ENCODE peak calls at places on chromosomes 5 and 9, in six cellular contexts. One of them, this sample, is unnamed. For H3K27me3, the result is how much of the 10 kb centered on the place peaks cover.

GRCh38 chr5:33524476-33524875 is 83.7 kb downstream of the TARS1 start:
- DNase-seq in Caco-2: no peak
- DNase-seq in mammary epithelial cell: peak
- DNase-seq in lower lobe of right lung: no peak
- DNase-seq in CD8-positive, alpha-beta memory T cell: no peak
- DNase-seq in IMR-90: peak
- DNase-seq in this sample: no peak

GRCh38 chr9:27460225-27461023 is 63.7 kb upstream of the IFNK start:
- DNase-seq in Caco-2: no peak
- DNase-seq in mammary epithelial cell: peak
- DNase-seq in lower lobe of right lung: no peak
- DNase-seq in CD8-positive, alpha-beta memory T cell: no peak
- DNase-seq in IMR-90: no peak
- DNase-seq in this sample: peak

GRCh38 chr5:79464695-79465332 is 49.1 kb downstream of the HOMER1 start:
- DNase-seq in Caco-2: peak
- DNase-seq in mammary epithelial cell: peak
- DNase-seq in lower lobe of right lung: no peak
- DNase-seq in CD8-positive, alpha-beta memory T cell: peak
- DNase-seq in IMR-90: peak
- DNase-seq in this sample: no peak

GRCh38 chr5:103019804-103020203 is 100.1 kb downstream of the GIN1 start:
- DNase-seq in Caco-2: no peak
- DNase-seq in mammary epithelial cell: no peak
- DNase-seq in lower lobe of right lung: no peak
- DNase-seq in CD8-positive, alpha-beta memory T cell: no peak
- DNase-seq in IMR-90: no peak
- DNase-seq in this sample: no peak

GRCh38 chr9:95770653-95771131 is 104.8 kb upstream of the ERCC6L2 start:
- DNase-seq in Caco-2: peak
- DNase-seq in mammary epithelial cell: no peak
- DNase-seq in lower lobe of right lung: no peak
- DNase-seq in CD8-positive, alpha-beta memory T cell: no peak
- DNase-seq in IMR-90: no peak
- DNase-seq in this sample: no peak

GRCh38 chr9:35000535-35001284 is 11.2 kb downstream of the DNAJB5 start:
- DNase-seq in Caco-2: no peak
- DNase-seq in mammary epithelial cell: peak
- DNase-seq in lower lobe of right lung: no peak
- DNase-seq in CD8-positive, alpha-beta memory T cell: no peak
- DNase-seq in IMR-90: peak
- DNase-seq in this sample: no peak

GRCh38 chr5:135033866-135034185 is 202 bp downstream of the PITX1 start:
- DNase-seq in Caco-2: no peak
- DNase-seq in mammary epithelial cell: no peak
- DNase-seq in lower lobe of right lung: no peak
- DNase-seq in CD8-positive, alpha-beta memory T cell: no peak
- DNase-seq in IMR-90: no peak
- DNase-seq in this sample: no peak

GRCh38 chr5:78734094-78734845 is 85.7 kb upstream of the LHFPL2 start:
- DNase-seq in Caco-2: no peak
- DNase-seq in mammary epithelial cell: no peak
- DNase-seq in lower lobe of right lung: no peak
- DNase-seq in CD8-positive, alpha-beta memory T cell: no peak
- DNase-seq in IMR-90: no peak
- DNase-seq in this sample: no peak

GRCh38 chr5:109170629-109171350 is 239.0 kb downstream of the PJA2 start:
- DNase-seq in Caco-2: no peak
- DNase-seq in mammary epithelial cell: no peak
- DNase-seq in lower lobe of right lung: no peak
- DNase-seq in CD8-positive, alpha-beta memory T cell: no peak
- DNase-seq in IMR-90: no peak
- DNase-seq in this sample: no peak

GRCh38 chr9:77588319-77588937 is 59.7 kb downstream of the GNA14 start:
- DNase-seq in Caco-2: no peak
- DNase-seq in mammary epithelial cell: peak
- DNase-seq in lower lobe of right lung: no peak
- DNase-seq in CD8-positive, alpha-beta memory T cell: no peak
- DNase-seq in IMR-90: peak
- DNase-seq in this sample: no peak

GRCh38 chr9:123455187-123455586 is 99.2 kb downstream of the CRB2 start:
- DNase-seq in Caco-2: no peak
- DNase-seq in mammary epithelial cell: no peak
- DNase-seq in lower lobe of right lung: no peak
- DNase-seq in CD8-positive, alpha-beta memory T cell: no peak
- DNase-seq in IMR-90: no peak
- DNase-seq in this sample: no peak

GRCh38 chr5:180399931-180400330 is 46.8 kb upstream of the GFPT2 start:
- DNase-seq in Caco-2: no peak
- DNase-seq in mammary epithelial cell: no peak
- DNase-seq in lower lobe of right lung: no peak
- DNase-seq in CD8-positive, alpha-beta memory T cell: no peak
- DNase-seq in IMR-90: no peak
- DNase-seq in this sample: no peak

GRCh38 chr5:171667341-171668096 is 118.1 kb upstream of the SMIM23 start:
- DNase-seq in Caco-2: no peak
- DNase-seq in mammary epithelial cell: peak
- DNase-seq in lower lobe of right lung: peak
- DNase-seq in CD8-positive, alpha-beta memory T cell: no peak
- DNase-seq in IMR-90: peak
- DNase-seq in this sample: no peak

GRCh38 chr5:5422819-5423515 is 490 bp downstream of the ICE1 start:
- DNase-seq in Caco-2: peak
- DNase-seq in mammary epithelial cell: peak
- DNase-seq in lower lobe of right lung: no peak
- DNase-seq in CD8-positive, alpha-beta memory T cell: no peak
- DNase-seq in IMR-90: no peak
- DNase-seq in this sample: no peak

GRCh38 chr5:168162464-168162863 is 129.0 kb upstream of the WWC1 start:
- DNase-seq in Caco-2: no peak
- DNase-seq in mammary epithelial cell: no peak
- DNase-seq in lower lobe of right lung: no peak
- DNase-seq in CD8-positive, alpha-beta memory T cell: no peak
- DNase-seq in IMR-90: no peak
- DNase-seq in this sample: no peak

GRCh38 chr9:27851858-27852257 is 278.6 kb upstream of the C9orf72 start:
- DNase-seq in Caco-2: no peak
- DNase-seq in mammary epithelial cell: no peak
- DNase-seq in lower lobe of right lung: no peak
- DNase-seq in CD8-positive, alpha-beta memory T cell: no peak
- DNase-seq in IMR-90: no peak
- DNase-seq in this sample: no peak

GRCh38 chr5:169408735-169409134 is 107.8 kb upstream of the SLIT3 start:
- DNase-seq in Caco-2: no peak
- DNase-seq in mammary epithelial cell: no peak
- DNase-seq in lower lobe of right lung: no peak
- DNase-seq in CD8-positive, alpha-beta memory T cell: no peak
- DNase-seq in IMR-90: no peak
- DNase-seq in this sample: no peak

GRCh38 chr9:37034938-37035471 is 937 bp upstream of the PAX5 start:
- DNase-seq in Caco-2: no peak
- DNase-seq in mammary epithelial cell: no peak
- DNase-seq in lower lobe of right lung: no peak
- DNase-seq in CD8-positive, alpha-beta memory T cell: no peak
- DNase-seq in IMR-90: no peak
- DNase-seq in this sample: peak

GRCh38 chr5:171826132-171826531 is 40.5 kb downstream of the SMIM23 start:
- DNase-seq in Caco-2: no peak
- DNase-seq in mammary epithelial cell: no peak
- DNase-seq in lower lobe of right lung: no peak
- DNase-seq in CD8-positive, alpha-beta memory T cell: no peak
- DNase-seq in IMR-90: peak
- DNase-seq in this sample: no peak

GRCh38 chr9:110257097-110257955 is 1.0 kb upstream of the TXN start:
- DNase-seq in Caco-2: no peak
- DNase-seq in mammary epithelial cell: peak
- DNase-seq in lower lobe of right lung: no peak
- DNase-seq in CD8-positive, alpha-beta memory T cell: no peak
- DNase-seq in IMR-90: peak
- DNase-seq in this sample: no peak

GRCh38 chr5:95730730-95731570 is at the start of gene RHOBTB3:
- DNase-seq in Caco-2: peak
- DNase-seq in mammary epithelial cell: peak
- DNase-seq in lower lobe of right lung: peak
- DNase-seq in CD8-positive, alpha-beta memory T cell: peak
- DNase-seq in IMR-90: peak
- DNase-seq in this sample: peak

GRCh38 chr5:95712347-95712958 is 18.7 kb upstream of the RHOBTB3 start:
- DNase-seq in Caco-2: peak
- DNase-seq in mammary epithelial cell: peak
- DNase-seq in lower lobe of right lung: no peak
- DNase-seq in CD8-positive, alpha-beta memory T cell: no peak
- DNase-seq in IMR-90: peak
- DNase-seq in this sample: no peak

GRCh38 chr5:58458851-58459275 is 1.0 kb downstream of the PLK2 start:
- DNase-seq in Caco-2: peak
- DNase-seq in mammary epithelial cell: peak
- DNase-seq in lower lobe of right lung: no peak
- DNase-seq in CD8-positive, alpha-beta memory T cell: peak
- DNase-seq in IMR-90: no peak
- DNase-seq in this sample: no peak

GRCh38 chr5:174606646-174607045 is 117.7 kb upstream of the MSX2 start:
- DNase-seq in Caco-2: no peak
- DNase-seq in mammary epithelial cell: no peak
- DNase-seq in lower lobe of right lung: no peak
- DNase-seq in CD8-positive, alpha-beta memory T cell: no peak
- DNase-seq in IMR-90: no peak
- DNase-seq in this sample: no peak

GRCh38 chr5:174608631-174609097 is 115.7 kb upstream of the MSX2 start:
- DNase-seq in Caco-2: no peak
- DNase-seq in mammary epithelial cell: no peak
- DNase-seq in lower lobe of right lung: peak
- DNase-seq in CD8-positive, alpha-beta memory T cell: no peak
- DNase-seq in IMR-90: no peak
- DNase-seq in this sample: no peak

GRCh38 chr5:174609116-174609515 is 115.3 kb upstream of the MSX2 start:
- DNase-seq in Caco-2: no peak
- DNase-seq in mammary epithelial cell: no peak
- DNase-seq in lower lobe of right lung: no peak
- DNase-seq in CD8-positive, alpha-beta memory T cell: no peak
- DNase-seq in IMR-90: no peak
- DNase-seq in this sample: no peak

GRCh38 chr5:174606153-174606552 is 118.2 kb upstream of the MSX2 start:
- DNase-seq in Caco-2: no peak
- DNase-seq in mammary epithelial cell: no peak
- DNase-seq in lower lobe of right lung: no peak
- DNase-seq in CD8-positive, alpha-beta memory T cell: no peak
- DNase-seq in IMR-90: no peak
- DNase-seq in this sample: no peak

GRCh38 chr5:174607205-174607604 is 117.2 kb upstream of the MSX2 start:
- DNase-seq in Caco-2: no peak
- DNase-seq in mammary epithelial cell: no peak
- DNase-seq in lower lobe of right lung: no peak
- DNase-seq in CD8-positive, alpha-beta memory T cell: no peak
- DNase-seq in IMR-90: no peak
- DNase-seq in this sample: no peak
- H3K4me3 ChIP-seq in Caco-2: no peak
- H3K4me3 ChIP-seq in mammary epithelial cell: no peak
- H3K4me3 ChIP-seq in lower lobe of right lung: no peak
- H3K4me3 ChIP-seq in CD8-positive, alpha-beta memory T cell: no peak
- H3K4me3 ChIP-seq in IMR-90: no peak
- H3K4me3 ChIP-seq in this sample: no peak

DNA sequence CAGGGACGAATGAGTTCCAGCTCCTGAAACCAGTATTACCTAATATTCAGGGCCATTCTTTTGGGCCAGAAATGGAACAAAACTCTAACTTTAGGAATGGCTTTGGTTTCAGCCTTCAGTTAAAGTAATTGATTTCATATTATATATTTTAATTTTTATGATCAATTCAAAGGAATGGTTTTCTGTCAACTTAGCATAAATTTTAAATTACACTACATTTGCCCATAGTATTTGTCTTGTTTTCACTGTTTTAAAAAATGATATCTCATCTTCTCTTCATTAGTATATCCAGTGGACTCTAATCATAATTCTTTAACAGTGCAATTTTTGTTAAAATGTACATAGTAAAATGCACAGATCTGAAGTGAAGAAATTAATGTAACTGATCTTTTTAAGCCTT is 1.9 kb upstream of the PCDHB16 start:
- DNase-seq in Caco-2: no peak
- DNase-seq in mammary epithelial cell: no peak
- DNase-seq in lower lobe of right lung: no peak
- DNase-seq in CD8-positive, alpha-beta memory T cell: no peak
- DNase-seq in IMR-90: no peak
- DNase-seq in this sample: no peak
- H3K27me3 ChIP-seq in Caco-2: under half
- H3K27me3 ChIP-seq in mammary epithelial cell: under half
- H3K27me3 ChIP-seq in lower lobe of right lung: under half
- H3K27me3 ChIP-seq in CD8-positive, alpha-beta memory T cell: under half
- H3K27me3 ChIP-seq in IMR-90: under half
- H3K27me3 ChIP-seq in this sample: under half

GRCh38 chr5:140012443-140012842 is 30.7 kb downstream of the NRG2 start:
- DNase-seq in Caco-2: no peak
- DNase-seq in mammary epithelial cell: no peak
- DNase-seq in lower lobe of right lung: no peak
- DNase-seq in CD8-positive, alpha-beta memory T cell: no peak
- DNase-seq in IMR-90: no peak
- DNase-seq in this sample: no peak
- H3K4me3 ChIP-seq in Caco-2: no peak
- H3K4me3 ChIP-seq in mammary epithelial cell: no peak
- H3K4me3 ChIP-seq in lower lobe of right lung: no peak
- H3K4me3 ChIP-seq in CD8-positive, alpha-beta memory T cell: no peak
- H3K4me3 ChIP-seq in IMR-90: no peak
- H3K4me3 ChIP-seq in this sample: no peak

GRCh38 chr5:176680226-176680563 is 32.9 kb downstream of the TSPAN17 start:
- DNase-seq in Caco-2: no peak
- DNase-seq in mammary epithelial cell: no peak
- DNase-seq in lower lobe of right lung: no peak
- DNase-seq in CD8-positive, alpha-beta memory T cell: no peak
- DNase-seq in IMR-90: no peak
- DNase-seq in this sample: no peak

GRCh38 chr5:176676361-176676824 is 29.1 kb downstream of the TSPAN17 start:
- DNase-seq in Caco-2: no peak
- DNase-seq in mammary epithelial cell: no peak
- DNase-seq in lower lobe of right lung: no peak
- DNase-seq in CD8-positive, alpha-beta memory T cell: no peak
- DNase-seq in IMR-90: peak
- DNase-seq in this sample: peak

GRCh38 chr5:176679365-176680225 is 32.3 kb downstream of the TSPAN17 start:
- DNase-seq in Caco-2: no peak
- DNase-seq in mammary epithelial cell: no peak
- DNase-seq in lower lobe of right lung: no peak
- DNase-seq in CD8-positive, alpha-beta memory T cell: no peak
- DNase-seq in IMR-90: no peak
- DNase-seq in this sample: no peak

GRCh38 chr5:176677209-176677931 is 30.1 kb downstream of the TSPAN17 start:
- DNase-seq in Caco-2: no peak
- DNase-seq in mammary epithelial cell: no peak
- DNase-seq in lower lobe of right lung: no peak
- DNase-seq in CD8-positive, alpha-beta memory T cell: no peak
- DNase-seq in IMR-90: no peak
- DNase-seq in this sample: no peak

DNA sequence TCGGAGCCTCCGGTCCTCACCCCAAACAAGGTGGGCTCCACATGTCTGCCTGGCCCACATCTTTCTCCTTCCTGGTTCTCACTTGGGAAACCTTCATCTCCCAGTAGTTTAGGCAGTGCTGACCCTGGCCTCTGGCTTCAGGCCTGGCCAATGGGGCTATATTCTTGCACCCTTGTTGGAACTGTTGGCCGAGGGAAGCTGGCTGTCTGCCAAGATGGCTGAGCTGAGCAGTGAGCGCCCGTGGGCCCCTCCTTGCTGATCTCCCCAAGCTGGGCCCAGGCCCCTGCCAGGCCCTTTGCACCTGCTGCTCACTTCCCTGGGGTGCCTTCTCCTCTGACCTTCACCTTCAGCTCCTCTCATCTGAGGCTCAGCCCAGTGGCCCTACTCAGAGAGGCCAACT is 31.3 kb downstream of the TSPAN17 start:
- DNase-seq in Caco-2: no peak
- DNase-seq in mammary epithelial cell: no peak
- DNase-seq in lower lobe of right lung: no peak
- DNase-seq in CD8-positive, alpha-beta memory T cell: no peak
- DNase-seq in IMR-90: no peak
- DNase-seq in this sample: no peak
- H3K27me3 ChIP-seq in Caco-2: under half
- H3K27me3 ChIP-seq in mammary epithelial cell: under half
- H3K27me3 ChIP-seq in lower lobe of right lung: half or more
- H3K27me3 ChIP-seq in CD8-positive, alpha-beta memory T cell: under half
- H3K27me3 ChIP-seq in IMR-90: half or more
- H3K27me3 ChIP-seq in this sample: under half

This sample was measured in GM06990.